ENCODE peak calls at places on chromosomes 13 and 19, in six cellular contexts. One of them, this sample, is unnamed. For H3K4me1, the result is how much of the 10 kb centered on the place peaks cover.

GRCh38 chr13:46183018-46183940 is 1.3 kb upstream of the LCP1 start:
- DNase-seq in ovary: no peak
- DNase-seq in upper lobe of left lung: no peak
- DNase-seq in PC-3: no peak
- DNase-seq in breast epithelium: no peak
- DNase-seq in neural progenitor cell: no peak
- DNase-seq in this sample: no peak

GRCh38 chr19:35119578-35119977 is 4.0 kb downstream of the FXYD3 start:
- DNase-seq in upper lobe of left lung: no peak
- DNase-seq in PC-3: no peak
- DNase-seq in breast epithelium: no peak
- DNase-seq in ovary: no peak
- DNase-seq in neural progenitor cell: no peak
- DNase-seq in this sample: no peak

GRCh38 chr13:50080856-50081105 is 65.5 kb downstream of the KCNRG start:
- DNase-seq in breast epithelium: no peak
- DNase-seq in upper lobe of left lung: no peak
- DNase-seq in neural progenitor cell: no peak
- DNase-seq in ovary: no peak
- DNase-seq in PC-3: no peak
- DNase-seq in this sample: no peak

GRCh38 chr19:44661205-44661604 is 10.1 kb upstream of the CEACAM19 start:
- DNase-seq in upper lobe of left lung: no peak
- DNase-seq in breast epithelium: no peak
- DNase-seq in neural progenitor cell: no peak
- DNase-seq in ovary: no peak
- DNase-seq in PC-3: no peak
- DNase-seq in this sample: no peak

GRCh38 chr19:44476559-44477408 is 23.5 kb downstream of the ZNF180 start:
- DNase-seq in breast epithelium: no peak
- DNase-seq in upper lobe of left lung: no peak
- DNase-seq in PC-3: peak
- DNase-seq in neural progenitor cell: peak
- DNase-seq in ovary: no peak
- DNase-seq in this sample: no peak

GRCh38 chr13:84237181-84237580 is 354.9 kb upstream of the SLITRK1 start:
- DNase-seq in PC-3: no peak
- DNase-seq in breast epithelium: no peak
- DNase-seq in neural progenitor cell: peak
- DNase-seq in ovary: no peak
- DNase-seq in upper lobe of left lung: no peak
- DNase-seq in this sample: no peak

GRCh38 chr19:14516746-14517438 is 1.3 kb downstream of the DNAJB1 start:
- DNase-seq in PC-3: no peak
- DNase-seq in breast epithelium: no peak
- DNase-seq in upper lobe of left lung: no peak
- DNase-seq in neural progenitor cell: no peak
- DNase-seq in ovary: no peak
- DNase-seq in this sample: no peak

GRCh38 chr13:85411608-85412007 is 387.6 kb downstream of the SLITRK6 start:
- DNase-seq in upper lobe of left lung: no peak
- DNase-seq in breast epithelium: no peak
- DNase-seq in PC-3: no peak
- DNase-seq in ovary: no peak
- DNase-seq in neural progenitor cell: no peak
- DNase-seq in this sample: no peak

GRCh38 chr19:13784731-13785452 is 10.4 kb upstream of the ZSWIM4 start:
- DNase-seq in upper lobe of left lung: peak
- DNase-seq in ovary: peak
- DNase-seq in breast epithelium: peak
- DNase-seq in PC-3: peak
- DNase-seq in neural progenitor cell: peak
- DNase-seq in this sample: peak

GRCh38 chr19:40231544-40232424 is 5.3 kb upstream of the CCNP start:
- DNase-seq in ovary: peak
- DNase-seq in upper lobe of left lung: peak
- DNase-seq in PC-3: no peak
- DNase-seq in neural progenitor cell: peak
- DNase-seq in breast epithelium: no peak
- DNase-seq in this sample: no peak

GRCh38 chr19:2815923-2816322 is 3.7 kb upstream of the ZNF554 start:
- DNase-seq in ovary: no peak
- DNase-seq in PC-3: no peak
- DNase-seq in upper lobe of left lung: peak
- DNase-seq in neural progenitor cell: no peak
- DNase-seq in breast epithelium: no peak
- DNase-seq in this sample: no peak

GRCh38 chr13:93867481-93867880 is 612.0 kb downstream of the DCT start:
- DNase-seq in neural progenitor cell: no peak
- DNase-seq in PC-3: no peak
- DNase-seq in breast epithelium: no peak
- DNase-seq in ovary: no peak
- DNase-seq in upper lobe of left lung: no peak
- DNase-seq in this sample: no peak

GRCh38 chr19:612941-613340 is 20.4 kb downstream of the POLRMT start:
- DNase-seq in neural progenitor cell: no peak
- DNase-seq in ovary: no peak
- DNase-seq in upper lobe of left lung: peak
- DNase-seq in PC-3: no peak
- DNase-seq in breast epithelium: no peak
- DNase-seq in this sample: no peak

GRCh38 chr19:35267818-35268545 is 780 bp upstream of the USF2 start:
- DNase-seq in upper lobe of left lung: peak
- DNase-seq in ovary: peak
- DNase-seq in neural progenitor cell: peak
- DNase-seq in PC-3: peak
- DNase-seq in breast epithelium: peak
- DNase-seq in this sample: no peak

GRCh38 chr19:47284324-47284899 is 9.7 kb downstream of the INAFM1 start:
- DNase-seq in neural progenitor cell: peak
- DNase-seq in ovary: no peak
- DNase-seq in PC-3: peak
- DNase-seq in upper lobe of left lung: no peak
- DNase-seq in breast epithelium: no peak
- DNase-seq in this sample: no peak

GRCh38 chr19:17777840-17778620 is 16.9 kb upstream of the B3GNT3 start:
- DNase-seq in ovary: peak
- DNase-seq in breast epithelium: peak
- DNase-seq in upper lobe of left lung: peak
- DNase-seq in PC-3: peak
- DNase-seq in neural progenitor cell: peak
- DNase-seq in this sample: no peak

GRCh38 chr19:43562698-43563241 is 12.6 kb downstream of the XRCC1 start:
- DNase-seq in upper lobe of left lung: peak
- DNase-seq in breast epithelium: peak
- DNase-seq in PC-3: peak
- DNase-seq in ovary: peak
- DNase-seq in neural progenitor cell: no peak
- DNase-seq in this sample: peak

GRCh38 chr13:73576291-73576690 is 517.5 kb downstream of the KLF5 start:
- DNase-seq in ovary: no peak
- DNase-seq in PC-3: no peak
- DNase-seq in neural progenitor cell: no peak
- DNase-seq in breast epithelium: no peak
- DNase-seq in upper lobe of left lung: no peak
- DNase-seq in this sample: no peak

GRCh38 chr19:44684892-44685847 is 13.8 kb upstream of the CEACAM16 start:
- DNase-seq in breast epithelium: no peak
- DNase-seq in upper lobe of left lung: peak
- DNase-seq in ovary: peak
- DNase-seq in neural progenitor cell: peak
- DNase-seq in PC-3: peak
- DNase-seq in this sample: peak

GRCh38 chr19:16355293-16356043 is 30.8 kb downstream of the KLF2 start:
- DNase-seq in ovary: no peak
- DNase-seq in neural progenitor cell: no peak
- DNase-seq in breast epithelium: no peak
- DNase-seq in upper lobe of left lung: peak
- DNase-seq in PC-3: no peak
- DNase-seq in this sample: no peak

GRCh38 chr13:100532090-100532766 is 56.4 kb downstream of the GGACT start:
- DNase-seq in ovary: no peak
- DNase-seq in upper lobe of left lung: peak
- DNase-seq in breast epithelium: no peak
- DNase-seq in PC-3: no peak
- DNase-seq in neural progenitor cell: no peak
- DNase-seq in this sample: no peak

GRCh38 chr19:12665281-12665573 is 1.3 kb downstream of the MAN2B1 start:
- DNase-seq in upper lobe of left lung: no peak
- DNase-seq in neural progenitor cell: no peak
- DNase-seq in PC-3: no peak
- DNase-seq in breast epithelium: no peak
- DNase-seq in ovary: no peak
- DNase-seq in this sample: no peak

GRCh38 chr13:93339550-93339949 is 112.9 kb downstream of the GPC6 start:
- DNase-seq in breast epithelium: no peak
- DNase-seq in upper lobe of left lung: no peak
- DNase-seq in neural progenitor cell: no peak
- DNase-seq in ovary: no peak
- DNase-seq in PC-3: no peak
- DNase-seq in this sample: no peak

GRCh38 chr19:48895226-48895625 is 3.3 kb downstream of the TULP2 start:
- DNase-seq in PC-3: no peak
- DNase-seq in ovary: no peak
- DNase-seq in upper lobe of left lung: peak
- DNase-seq in neural progenitor cell: no peak
- DNase-seq in breast epithelium: no peak
- DNase-seq in this sample: no peak

GRCh38 chr19:48897181-48897580 is 1.4 kb downstream of the TULP2 start:
- DNase-seq in ovary: no peak
- DNase-seq in upper lobe of left lung: no peak
- DNase-seq in neural progenitor cell: no peak
- DNase-seq in PC-3: no peak
- DNase-seq in breast epithelium: no peak
- DNase-seq in this sample: no peak

GRCh38 chr19:48900477-48901452 is 653 bp downstream of the NUCB1 start:
- DNase-seq in upper lobe of left lung: peak
- DNase-seq in breast epithelium: peak
- DNase-seq in neural progenitor cell: no peak
- DNase-seq in PC-3: peak
- DNase-seq in ovary: no peak
- DNase-seq in this sample: no peak

GRCh38 chr19:48896191-48896720 is 2.3 kb downstream of the TULP2 start:
- DNase-seq in neural progenitor cell: peak
- DNase-seq in ovary: peak
- DNase-seq in breast epithelium: no peak
- DNase-seq in upper lobe of left lung: peak
- DNase-seq in PC-3: no peak
- DNase-seq in this sample: no peak

GRCh38 chr19:48899781-48900476 is at the start of gene NUCB1:
- DNase-seq in neural progenitor cell: peak
- DNase-seq in PC-3: peak
- DNase-seq in breast epithelium: peak
- DNase-seq in ovary: peak
- DNase-seq in upper lobe of left lung: peak
- DNase-seq in this sample: peak
- TF ChIP-seq CTCF in neural progenitor cell: peak
- TF ChIP-seq CTCF in PC-3: no peak
- TF ChIP-seq CTCF in breast epithelium: peak
- TF ChIP-seq CTCF in ovary: no peak
- TF ChIP-seq CTCF in upper lobe of left lung: peak
- TF ChIP-seq CTCF in this sample: peak

DNA sequence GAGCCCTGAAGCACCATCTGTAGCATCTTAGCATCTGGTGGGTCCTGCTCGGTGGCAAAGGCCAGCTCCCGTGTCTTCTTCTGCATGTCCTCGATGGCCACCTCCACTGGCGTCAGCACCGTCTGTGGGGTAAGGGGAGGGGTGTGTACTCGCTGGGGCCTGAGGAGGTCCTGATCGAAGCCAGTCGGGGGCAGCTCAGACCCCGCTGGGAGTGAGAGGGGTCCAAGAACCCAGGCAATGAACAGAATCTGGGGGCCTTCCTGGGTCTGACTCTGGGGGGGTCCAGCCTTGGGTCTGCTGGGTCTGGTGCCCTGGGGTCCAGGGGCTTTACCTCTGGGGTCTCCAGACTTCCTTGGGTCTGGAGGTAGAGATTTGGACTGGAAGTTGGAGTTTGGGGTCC is 3.6 kb upstream of the KANK2 start:
- DNase-seq in neural progenitor cell: no peak
- DNase-seq in ovary: no peak
- DNase-seq in PC-3: no peak
- DNase-seq in breast epithelium: no peak
- DNase-seq in upper lobe of left lung: no peak
- DNase-seq in this sample: no peak
- H3K27ac ChIP-seq in neural progenitor cell: no peak
- H3K27ac ChIP-seq in ovary: no peak
- H3K27ac ChIP-seq in PC-3: no peak
- H3K27ac ChIP-seq in breast epithelium: no peak
- H3K27ac ChIP-seq in upper lobe of left lung: no peak
- H3K27ac ChIP-seq in this sample: peak

GRCh38 chr19:18849838-18850400 is 18.2 kb downstream of the UPF1 start:
- DNase-seq in neural progenitor cell: no peak
- DNase-seq in ovary: no peak
- DNase-seq in PC-3: no peak
- DNase-seq in upper lobe of left lung: no peak
- DNase-seq in breast epithelium: no peak
- DNase-seq in this sample: no peak

GRCh38 chr19:18853755-18854427 is 22.1 kb downstream of the UPF1 start:
- DNase-seq in PC-3: no peak
- DNase-seq in breast epithelium: no peak
- DNase-seq in upper lobe of left lung: peak
- DNase-seq in ovary: no peak
- DNase-seq in neural progenitor cell: no peak
- DNase-seq in this sample: no peak

GRCh38 chr19:18852634-18853033 is 20.9 kb downstream of the UPF1 start:
- DNase-seq in upper lobe of left lung: peak
- DNase-seq in PC-3: no peak
- DNase-seq in ovary: no peak
- DNase-seq in neural progenitor cell: no peak
- DNase-seq in breast epithelium: no peak
- DNase-seq in this sample: no peak

GRCh38 chr19:18850560-18851375 is 19.0 kb downstream of the UPF1 start:
- DNase-seq in neural progenitor cell: no peak
- DNase-seq in breast epithelium: no peak
- DNase-seq in ovary: no peak
- DNase-seq in upper lobe of left lung: peak
- DNase-seq in PC-3: no peak
- DNase-seq in this sample: no peak

GRCh38 chr19:18851673-18852325 is 20.0 kb downstream of the UPF1 start:
- DNase-seq in PC-3: no peak
- DNase-seq in neural progenitor cell: no peak
- DNase-seq in ovary: no peak
- DNase-seq in breast epithelium: no peak
- DNase-seq in upper lobe of left lung: peak
- DNase-seq in this sample: no peak
- H3K4me1 ChIP-seq in PC-3: under half
- H3K4me1 ChIP-seq in neural progenitor cell: under half
- H3K4me1 ChIP-seq in ovary: under half
- H3K4me1 ChIP-seq in breast epithelium: under half
- H3K4me1 ChIP-seq in upper lobe of left lung: under half
- H3K4me1 ChIP-seq in this sample: under half

DNA sequence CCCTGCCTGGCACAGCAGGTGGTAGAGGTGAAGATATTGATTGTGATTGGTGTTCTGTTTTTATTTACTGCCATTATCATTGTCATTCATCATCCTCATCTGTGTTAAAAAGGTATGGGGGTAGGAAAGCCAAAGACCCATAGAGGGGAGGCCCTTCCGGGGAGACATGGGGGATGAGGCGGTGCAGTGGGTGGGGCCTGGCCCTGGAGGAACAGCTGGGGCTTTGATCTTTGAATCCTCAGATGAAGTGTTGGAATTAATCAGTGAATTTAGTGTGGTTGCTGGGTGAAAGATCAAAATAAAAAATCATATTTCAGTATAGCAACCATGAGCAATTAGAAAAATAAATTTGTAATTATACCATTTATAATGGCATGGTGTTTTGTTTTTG is 7.4 kb downstream of the PTH2 start:
- DNase-seq in upper lobe of left lung: no peak
- DNase-seq in PC-3: no peak
- DNase-seq in breast epithelium: no peak
- DNase-seq in ovary: no peak
- DNase-seq in neural progenitor cell: no peak
- DNase-seq in this sample: no peak
- TF ChIP-seq CTCF in upper lobe of left lung: no peak
- TF ChIP-seq CTCF in PC-3: no peak
- TF ChIP-seq CTCF in breast epithelium: no peak
- TF ChIP-seq CTCF in ovary: no peak
- TF ChIP-seq CTCF in neural progenitor cell: no peak
- TF ChIP-seq CTCF in this sample: no peak